ENCODE peak calls at places on chromosomes 13 and 19, in nine cellular contexts. Y, R, W, C, N, I, T, X and A are unnamed samples. For H3K27me3, the result is how much of the 10 kb centered on the place peaks cover.

GRCh38 chr19:28466107-28467045 is 746.6 kb downstream of the UQCRFS1 start:
- DNase-seq in Y (peak), R (peak), W (peak), C (peak), N (peak), I (peak), T (peak), X (peak), A (peak)

GRCh38 chr19:55305491-55305890 is 19.6 kb downstream of the TMEM150B start:
- DNase-seq in Y (no peak), R (peak), W (no peak), C (peak), N (peak), I (peak), T (peak), X (no peak), A (peak)

GRCh38 chr13:113947321-113948033 is 26.4 kb downstream of the C13orf46 start:
- DNase-seq in Y (peak), R (peak), W (peak), C (peak), N (peak), I (peak), T (peak), X (peak), A (no peak)

GRCh38 chr19:17775991-17776803 is 18.7 kb upstream of the B3GNT3 start:
- DNase-seq in Y (no peak), R (no peak), W (no peak), C (peak), N (no peak), I (peak), T (no peak), X (no peak), A (no peak)

GRCh38 chr13:113350938-113351335 is 13.0 kb downstream of the GRTP1 start:
- DNase-seq in Y (no peak), R (no peak), W (no peak), C (no peak), N (no peak), I (no peak), T (no peak), X (no peak), A (no peak)

GRCh38 chr19:2476451-2477140 is 669 bp downstream of the GADD45B start:
- DNase-seq in Y (peak), R (peak), W (peak), C (no peak), N (peak), I (peak), T (no peak), X (no peak), A (peak)

GRCh38 chr13:101785858-101786257 is 333.4 kb downstream of the ITGBL1 start:
- DNase-seq in Y (peak), R (peak), W (peak), C (peak), N (peak), I (peak), T (peak), X (no peak), A (no peak)

GRCh38 chr19:19520989-19521388 is 5.0 kb downstream of the NDUFA13 start:
- DNase-seq in Y (no peak), R (no peak), W (no peak), C (no peak), N (no peak), I (no peak), T (no peak), X (no peak), A (no peak)

GRCh38 chr13:109816979-109817275 is 30.5 kb upstream of the IRS2 start:
- DNase-seq in Y (no peak), R (no peak), W (no peak), C (peak), N (no peak), I (peak), T (no peak), X (no peak), A (no peak)

GRCh38 chr13:94188173-94188869 is 291.2 kb downstream of the DCT start:
- DNase-seq in Y (no peak), R (no peak), W (no peak), C (no peak), N (no peak), I (no peak), T (peak), X (no peak), A (no peak)

GRCh38 chr13:27650312-27650711 is 28.6 kb downstream of the POLR1D start:
- DNase-seq in Y (no peak), R (no peak), W (no peak), C (no peak), N (no peak), I (no peak), T (no peak), X (no peak), A (no peak)

GRCh38 chr13:79674765-79675515 is 194.0 kb downstream of the NDFIP2 start:
- DNase-seq in Y (no peak), R (peak), W (no peak), C (no peak), N (no peak), I (no peak), T (no peak), X (no peak), A (no peak)

GRCh38 chr13:68588623-68589022 is 1358.5 kb upstream of the PCDH9 start:
- DNase-seq in Y (no peak), R (no peak), W (no peak), C (no peak), N (no peak), I (no peak), T (no peak), X (no peak), A (no peak)

GRCh38 chr13:46359731-46360130 is 27.3 kb downstream of the RUBCNL start:
- DNase-seq in Y (no peak), R (no peak), W (no peak), C (peak), N (no peak), I (peak), T (no peak), X (no peak), A (no peak)

GRCh38 chr13:110447058-110447511 is 114.4 kb downstream of the RAB20 start:
- DNase-seq in Y (no peak), R (no peak), W (no peak), C (peak), N (no peak), I (no peak), T (no peak), X (no peak), A (no peak)

GRCh38 chr13:52797176-52797575 is 51.3 kb downstream of the PCDH8 start:
- DNase-seq in Y (no peak), R (no peak), W (no peak), C (no peak), N (no peak), I (no peak), T (no peak), X (no peak), A (no peak)

GRCh38 chr13:23724196-23724970 is 154.2 kb downstream of the TNFRSF19 start:
- DNase-seq in Y (no peak), R (peak), W (no peak), C (no peak), N (no peak), I (peak), T (no peak), X (no peak), A (no peak)

GRCh38 chr13:42266464-42266863 is 5.5 kb upstream of the AKAP11 start:
- DNase-seq in Y (no peak), R (no peak), W (no peak), C (peak), N (no peak), I (peak), T (no peak), X (no peak), A (no peak)

GRCh38 chr13:32791545-32792172 is 205.4 kb downstream of the PDS5B start:
- DNase-seq in Y (no peak), R (no peak), W (no peak), C (no peak), N (no peak), I (peak), T (no peak), X (no peak), A (peak)

GRCh38 chr19:40612831-40613668 is 11.9 kb downstream of the LTBP4 start:
- DNase-seq in Y (peak), R (no peak), W (no peak), C (no peak), N (peak), I (no peak), T (peak), X (peak), A (peak)

GRCh38 chr19:3387645-3388589 is 21.5 kb downstream of the NFIC start:
- DNase-seq in Y (peak), R (peak), W (peak), C (peak), N (no peak), I (no peak), T (no peak), X (peak), A (no peak)

GRCh38 chr13:27788271-27788670 is 4.0 kb upstream of the GSX1 start:
- DNase-seq in Y (no peak), R (no peak), W (no peak), C (no peak), N (no peak), I (no peak), T (no peak), X (no peak), A (no peak)

GRCh38 chr13:110438211-110438610 is 123.3 kb downstream of the RAB20 start:
- DNase-seq in Y (no peak), R (no peak), W (no peak), C (no peak), N (no peak), I (no peak), T (no peak), X (no peak), A (no peak)

GRCh38 chr13:97976551-97977375 is 23.3 kb downstream of the IPO5 start:
- DNase-seq in Y (no peak), R (peak), W (no peak), C (no peak), N (no peak), I (no peak), T (peak), X (no peak), A (peak)

GRCh38 chr13:33072282-33072681 is 56.1 kb downstream of the KL start:
- DNase-seq in Y (no peak), R (no peak), W (no peak), C (no peak), N (no peak), I (no peak), T (no peak), X (no peak), A (no peak)

GRCh38 chr19:16420781-16421386 is 50.9 kb downstream of the EPS15L1 start:
- DNase-seq in Y (peak), R (no peak), W (peak), C (no peak), N (no peak), I (no peak), T (peak), X (no peak), A (no peak)

GRCh38 chr13:78593129-78593528 is 10.2 kb downstream of the POU4F1 start:
- DNase-seq in Y (no peak), R (no peak), W (no peak), C (no peak), N (no peak), I (no peak), T (no peak), X (no peak), A (no peak)

GRCh38 chr13:41452462-41452861 is 4.9 kb upstream of the RGCC start:
- DNase-seq in Y (no peak), R (peak), W (no peak), C (no peak), N (no peak), I (no peak), T (no peak), X (no peak), A (no peak)

GRCh38 chr13:78137404-78138142 is 218.9 kb upstream of the EDNRB start:
- DNase-seq in Y (no peak), R (peak), W (no peak), C (peak), N (peak), I (peak), T (peak), X (no peak), A (no peak)

GRCh38 chr13:112073245-112074138 is 6.5 kb downstream of the SOX1 start:
- DNase-seq in Y (no peak), R (no peak), W (no peak), C (no peak), N (peak), I (no peak), T (peak), X (no peak), A (no peak)

GRCh38 chr19:34228762-34229161 is 25.6 kb upstream of the GARRE1 start:
- DNase-seq in Y (no peak), R (no peak), W (no peak), C (no peak), N (no peak), I (no peak), T (no peak), X (no peak), A (no peak)

GRCh38 chr13:76762731-76763130 is 123.5 kb downstream of the KCTD12 start:
- DNase-seq in Y (peak), R (no peak), W (no peak), C (no peak), N (no peak), I (no peak), T (no peak), X (no peak), A (no peak)

GRCh38 chr19:48746738-48747575 is at the start of gene IZUMO1:
- DNase-seq in Y (peak), R (no peak), W (peak), C (peak), N (peak), I (no peak), T (peak), X (peak), A (no peak)

GRCh38 chr13:35987572-35988513 is 143.3 kb downstream of the DCLK1 start:
- DNase-seq in Y (no peak), R (no peak), W (no peak), C (no peak), N (no peak), I (no peak), T (peak), X (no peak), A (no peak)

GRCh38 chr19:50820549-50821247 is 2.9 kb downstream of the KLK1 start:
- DNase-seq in Y (no peak), R (no peak), W (no peak), C (no peak), N (no peak), I (no peak), T (peak), X (no peak), A (no peak)
- H3K27me3 ChIP-seq in Y (half or more), R (under half), W (half or more), C (under half), N (half or more), I (half or more), T (under half), X (under half), A (half or more)

GRCh38 chr13:25372275-25373081 is 704 bp downstream of the ATP8A2 start:
- DNase-seq in Y (no peak), R (no peak), W (no peak), C (no peak), N (peak), I (no peak), T (peak), X (no peak), A (no peak)

GRCh38 chr13:25371608-25372274 is at the start of gene ATP8A2:
- DNase-seq in Y (no peak), R (no peak), W (no peak), C (no peak), N (peak), I (no peak), T (peak), X (no peak), A (no peak)

GRCh38 chr13:25375727-25376358 is 4.1 kb downstream of the ATP8A2 start:
- DNase-seq in Y (no peak), R (peak), W (no peak), C (peak), N (peak), I (peak), T (peak), X (no peak), A (no peak)

GRCh38 chr13:25365720-25366235 is 6.0 kb upstream of the ATP8A2 start:
- DNase-seq in Y (peak), R (no peak), W (no peak), C (no peak), N (no peak), I (no peak), T (no peak), X (no peak), A (no peak)

GRCh38 chr13:25371158-25371557 is 616 bp upstream of the ATP8A2 start:
- DNase-seq in Y (no peak), R (no peak), W (no peak), C (no peak), N (no peak), I (no peak), T (no peak), X (no peak), A (no peak)
- H3K27me3 ChIP-seq in Y (half or more), R (under half), W (half or more), C (under half), N (half or more), I (half or more), T (under half), X (under half), A (half or more)

DNA sequence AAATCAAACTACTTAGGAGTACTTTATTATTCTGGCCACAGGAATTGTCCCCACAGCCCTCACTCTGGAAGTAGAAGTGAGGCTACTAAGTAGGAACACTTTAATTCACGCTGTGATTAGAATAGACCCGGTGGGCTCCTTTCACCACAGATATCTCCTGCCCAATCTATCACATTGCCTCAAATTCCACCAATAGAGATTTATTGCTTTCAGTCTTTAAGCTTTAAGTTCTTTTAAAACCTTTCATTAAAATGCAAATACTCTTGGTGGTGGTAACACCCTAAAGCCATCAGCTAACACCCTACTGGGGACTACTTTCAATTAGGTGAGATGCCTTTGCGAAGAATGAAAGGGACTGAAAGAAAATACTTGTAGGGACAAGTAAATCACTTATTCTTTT is 181.9 kb downstream of the DACH1 start:
- DNase-seq in Y (no peak), R (no peak), W (no peak), C (no peak), N (peak), I (no peak), T (peak), X (no peak), A (no peak)
- H3K27me3 ChIP-seq in Y (under half), R (under half), W (under half), C (under half), N (under half), I (under half), T (under half), X (under half), A (under half)

GRCh38 chr19:46493236-46494114 is 2.2 kb downstream of the PNMA8B start:
- DNase-seq in Y (peak), R (no peak), W (peak), C (no peak), N (peak), I (no peak), T (peak), X (no peak), A (no peak)
- H3K27me3 ChIP-seq in Y (under half), R (under half), W (half or more), C (under half), N (half or more), I (under half), T (under half), X (under half), A (half or more)

GRCh38 chr13:80705371-80706163 is 364.6 kb upstream of the SPRY2 start:
- DNase-seq in Y (no peak), R (no peak), W (no peak), C (no peak), N (no peak), I (no peak), T (no peak), X (no peak), A (no peak)
- H3K27me3 ChIP-seq in Y (under half), R (under half), W (under half), C (under half), N (under half), I (under half), T (under half), X (under half), A (under half)

GRCh38 chr19:32355309-32355708 is 9.9 kb downstream of the ZNF507 start:
- DNase-seq in Y (no peak), R (no peak), W (no peak), C (no peak), N (no peak), I (no peak), T (no peak), X (no peak), A (no peak)
- H3K27me3 ChIP-seq in Y (under half), R (under half), W (under half), C (under half), N (under half), I (under half), T (under half), X (under half), A (under half)

DNA sequence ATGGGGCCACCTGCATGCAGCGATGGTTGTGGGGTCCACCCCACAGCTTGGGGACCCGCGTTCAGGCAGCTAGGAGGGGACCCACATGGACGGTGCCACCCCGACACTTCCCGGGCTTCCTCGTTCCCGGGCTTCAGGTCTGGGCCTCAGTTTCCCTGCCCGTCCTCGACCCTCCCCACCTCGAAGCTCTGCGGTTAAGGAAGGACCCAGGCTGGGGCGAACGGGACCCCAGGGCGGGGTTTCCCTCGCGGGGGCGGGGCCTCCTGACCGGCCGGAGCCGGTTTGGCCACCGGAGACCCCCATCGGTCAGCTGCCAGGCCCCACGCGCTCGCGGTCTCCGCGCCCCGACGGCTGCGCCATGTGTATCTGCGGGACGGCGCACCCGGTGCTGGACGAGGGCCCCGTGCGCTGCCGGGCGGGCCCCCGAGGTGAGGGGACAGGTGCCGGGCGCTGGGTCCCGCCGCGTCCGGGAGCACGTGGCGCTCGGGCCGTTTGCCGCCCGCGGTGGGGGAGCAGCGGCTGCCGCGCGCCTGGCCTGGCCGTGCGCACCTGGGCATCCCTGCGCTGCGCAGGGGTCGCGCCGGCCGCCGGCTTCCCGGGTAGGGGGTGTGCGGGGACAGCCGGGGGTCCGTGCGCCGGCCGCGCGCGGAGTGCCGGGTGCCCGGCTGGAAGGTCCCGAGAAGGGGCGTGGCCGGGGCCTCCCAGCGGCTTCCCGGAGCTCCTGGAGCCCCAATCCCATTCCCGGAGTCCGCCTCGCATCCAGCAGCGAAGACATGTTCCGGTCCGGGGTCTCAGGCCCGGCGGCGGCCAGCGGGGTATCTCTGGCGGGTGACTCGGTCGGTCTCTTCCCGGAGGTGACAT is 4.2 kb downstream of the ARHGAP45 start:
- DNase-seq in Y (no peak), R (no peak), W (no peak), C (no peak), N (peak), I (no peak), T (peak), X (no peak), A (no peak)
- H3K27me3 ChIP-seq in Y (half or more), R (under half), W (half or more), C (under half), N (half or more), I (under half), T (under half), X (under half), A (under half)

GRCh38 chr13:99956473-99957349 is 14.9 kb downstream of the ZIC5 start:
- DNase-seq in Y (no peak), R (no peak), W (no peak), C (no peak), N (peak), I (no peak), T (peak), X (no peak), A (no peak)
- H3K27me3 ChIP-seq in Y (half or more), R (half or more), W (half or more), C (half or more), N (under half), I (half or more), T (under half), X (under half), A (half or more)